ENCODE peak calls at places on chromosomes 5 and 9, in six cellular contexts. S, X, D, U, Q and Y are unnamed samples.

GRCh38 chr9:88258012-88258411 is 119.7 kb upstream of the SPATA31C2 start:
- DNase-seq in S (no peak), X (peak), D (peak), U (peak), Q (no peak), Y (peak)

GRCh38 chr5:137486707-137487106 is 12.4 kb downstream of the SPOCK1 start:
- DNase-seq in S (no peak), X (no peak), D (no peak), U (peak), Q (no peak), Y (no peak)

GRCh38 chr9:71648453-71648852 is 119.9 kb downstream of the CEMIP2 start:
- DNase-seq in S (no peak), X (no peak), D (no peak), U (no peak), Q (no peak), Y (no peak)

GRCh38 chr5:102536323-102536928 is 37.6 kb upstream of the SLCO6A1 start:
- DNase-seq in S (no peak), X (no peak), D (no peak), U (peak), Q (peak), Y (peak)

GRCh38 chr9:135990468-135991429 is 29.6 kb upstream of the UBAC1 start:
- DNase-seq in S (peak), X (no peak), D (peak), U (no peak), Q (peak), Y (no peak)

GRCh38 chr9:98132806-98133631 is 14.0 kb upstream of the TRIM14 start:
- DNase-seq in S (no peak), X (no peak), D (no peak), U (no peak), Q (peak), Y (no peak)

GRCh38 chr9:4068449-4068848 is 231.4 kb downstream of the GLIS3 start:
- DNase-seq in S (no peak), X (no peak), D (no peak), U (no peak), Q (no peak), Y (no peak)

GRCh38 chr5:100787648-100788047 is 115.4 kb downstream of the ST8SIA4 start:
- DNase-seq in S (peak), X (no peak), D (no peak), U (no peak), Q (no peak), Y (no peak)

GRCh38 chr5:127280494-127281220 is 9.9 kb upstream of the MEGF10 start:
- DNase-seq in S (no peak), X (no peak), D (peak), U (no peak), Q (peak), Y (peak)

GRCh38 chr5:170627271-170627670 is 123.5 kb downstream of the KCNIP1 start:
- DNase-seq in S (no peak), X (no peak), D (no peak), U (no peak), Q (no peak), Y (no peak)

GRCh38 chr5:178115835-178116405 is 2.6 kb downstream of the N4BP3 start:
- DNase-seq in S (no peak), X (no peak), D (no peak), U (no peak), Q (no peak), Y (no peak)

GRCh38 chr9:99134893-99135341 is 30.0 kb downstream of the TGFBR1 start:
- DNase-seq in S (peak), X (no peak), D (no peak), U (peak), Q (no peak), Y (no peak)

GRCh38 chr5:112703866-112704820 is 33.5 kb upstream of the APC start:
- DNase-seq in S (no peak), X (peak), D (no peak), U (no peak), Q (peak), Y (no peak)

GRCh38 chr5:95668728-95669127 is 14.1 kb downstream of the SPATA9 start:
- DNase-seq in S (no peak), X (no peak), D (no peak), U (no peak), Q (no peak), Y (no peak)

GRCh38 chr5:112529525-112529924 is 110.4 kb upstream of the EPB41L4A start:
- DNase-seq in S (no peak), X (no peak), D (no peak), U (no peak), Q (no peak), Y (no peak)

GRCh38 chr9:89418882-89419641 is 78.9 kb downstream of the SEMA4D start:
- DNase-seq in S (peak), X (peak), D (no peak), U (no peak), Q (no peak), Y (no peak)